ENCODE peak calls at places on chromosome 12, in six cellular contexts. One of them, this sample, is unnamed.

GRCh38 chr12:131074221-131075083 is 120.7 kb downstream of the ADGRD1 start:
- DNase-seq in tibial nerve: peak; percentile 83
- DNase-seq in esophagus squamous epithelium: no peak
- DNase-seq in heart left ventricle: peak; percentile 83
- DNase-seq in neuronal stem cell: no peak
- DNase-seq in stomach: peak; percentile 24
- DNase-seq in this sample: no peak

GRCh38 chr12:81252228-81252627 is 174.3 kb downstream of the ACSS3 start:
- DNase-seq in tibial nerve: no peak
- DNase-seq in esophagus squamous epithelium: no peak
- DNase-seq in heart left ventricle: no peak
- DNase-seq in neuronal stem cell: no peak
- DNase-seq in stomach: no peak
- DNase-seq in this sample: no peak

GRCh38 chr12:57454566-57455373 is at the start of gene INHBE:
- DNase-seq in tibial nerve: no peak
- DNase-seq in esophagus squamous epithelium: no peak
- DNase-seq in heart left ventricle: no peak
- DNase-seq in neuronal stem cell: peak; percentile 54
- DNase-seq in stomach: no peak
- DNase-seq in this sample: no peak

GRCh38 chr12:13504736-13505135 is 308.2 kb downstream of the EMP1 start:
- DNase-seq in tibial nerve: no peak
- DNase-seq in esophagus squamous epithelium: no peak
- DNase-seq in heart left ventricle: no peak
- DNase-seq in neuronal stem cell: no peak
- DNase-seq in stomach: no peak
- DNase-seq in this sample: no peak

GRCh38 chr12:58532855-58533608 is 387.3 kb downstream of the LRIG3 start:
- DNase-seq in tibial nerve: no peak
- DNase-seq in esophagus squamous epithelium: no peak
- DNase-seq in heart left ventricle: no peak
- DNase-seq in neuronal stem cell: no peak
- DNase-seq in stomach: no peak
- DNase-seq in this sample: no peak

GRCh38 chr12:106223485-106224391 is 24.1 kb downstream of the CKAP4 start:
- DNase-seq in tibial nerve: peak; percentile 68
- DNase-seq in esophagus squamous epithelium: no peak
- DNase-seq in heart left ventricle: peak; percentile 72
- DNase-seq in neuronal stem cell: peak; percentile 75
- DNase-seq in stomach: peak; percentile 76
- DNase-seq in this sample: peak; percentile 34

GRCh38 chr12:9118161-9118560 is 2.4 kb upstream of the A2M start:
- DNase-seq in tibial nerve: peak; percentile 11
- DNase-seq in esophagus squamous epithelium: no peak
- DNase-seq in heart left ventricle: no peak
- DNase-seq in neuronal stem cell: no peak
- DNase-seq in stomach: no peak
- DNase-seq in this sample: no peak

GRCh38 chr12:99911076-99911475 is 73.7 kb downstream of the ANKS1B start:
- DNase-seq in tibial nerve: peak; percentile 53
- DNase-seq in esophagus squamous epithelium: no peak
- DNase-seq in heart left ventricle: peak; percentile 16
- DNase-seq in neuronal stem cell: no peak
- DNase-seq in stomach: no peak
- DNase-seq in this sample: no peak

GRCh38 chr12:76236640-76237039 is 111.6 kb downstream of the BBS10 start:
- DNase-seq in tibial nerve: no peak
- DNase-seq in esophagus squamous epithelium: no peak
- DNase-seq in heart left ventricle: no peak
- DNase-seq in neuronal stem cell: no peak
- DNase-seq in stomach: no peak
- DNase-seq in this sample: no peak

GRCh38 chr12:68440068-68440581 is 108.0 kb upstream of the MDM1 start:
- DNase-seq in tibial nerve: no peak
- DNase-seq in esophagus squamous epithelium: no peak
- DNase-seq in heart left ventricle: no peak
- DNase-seq in neuronal stem cell: no peak
- DNase-seq in stomach: no peak
- DNase-seq in this sample: no peak

GRCh38 chr12:4762773-4763172 is 42.6 kb downstream of the GALNT8 start:
- DNase-seq in tibial nerve: no peak
- DNase-seq in esophagus squamous epithelium: no peak
- DNase-seq in heart left ventricle: no peak
- DNase-seq in neuronal stem cell: no peak
- DNase-seq in stomach: no peak
- DNase-seq in this sample: no peak

GRCh38 chr12:128903231-128903630 is 50.0 kb downstream of the GLT1D1 start:
- DNase-seq in tibial nerve: no peak
- DNase-seq in esophagus squamous epithelium: no peak
- DNase-seq in heart left ventricle: no peak
- DNase-seq in neuronal stem cell: no peak
- DNase-seq in stomach: no peak
- DNase-seq in this sample: no peak

GRCh38 chr12:54409267-54409666 is 9.8 kb downstream of the ITGA5 start:
- DNase-seq in tibial nerve: no peak
- DNase-seq in esophagus squamous epithelium: no peak
- DNase-seq in heart left ventricle: no peak
- DNase-seq in neuronal stem cell: no peak
- DNase-seq in stomach: no peak
- DNase-seq in this sample: no peak

GRCh38 chr12:6582196-6582595 is 14.1 kb upstream of the NOP2 start:
- DNase-seq in tibial nerve: no peak
- DNase-seq in esophagus squamous epithelium: no peak
- DNase-seq in heart left ventricle: no peak
- DNase-seq in neuronal stem cell: no peak
- DNase-seq in stomach: no peak
- DNase-seq in this sample: no peak

GRCh38 chr12:111529424-111530368 is 69.4 kb downstream of the ATXN2 start:
- DNase-seq in tibial nerve: no peak
- DNase-seq in esophagus squamous epithelium: no peak
- DNase-seq in heart left ventricle: peak; percentile 20
- DNase-seq in neuronal stem cell: peak; percentile 56
- DNase-seq in stomach: peak; percentile 29
- DNase-seq in this sample: peak; percentile 44

GRCh38 chr12:58804749-58805148 is 115.6 kb downstream of the LRIG3 start:
- DNase-seq in tibial nerve: no peak
- DNase-seq in esophagus squamous epithelium: no peak
- DNase-seq in heart left ventricle: no peak
- DNase-seq in neuronal stem cell: no peak
- DNase-seq in stomach: no peak
- DNase-seq in this sample: no peak

GRCh38 chr12:52186135-52186840 is 5.5 kb downstream of the KRT80 start:
- DNase-seq in tibial nerve: no peak
- DNase-seq in esophagus squamous epithelium: no peak
- DNase-seq in heart left ventricle: no peak
- DNase-seq in neuronal stem cell: no peak
- DNase-seq in stomach: no peak
- DNase-seq in this sample: no peak

GRCh38 chr12:93223440-93224426 is 154.0 kb upstream of the NUDT4 start:
- DNase-seq in tibial nerve: peak; percentile 20
- DNase-seq in esophagus squamous epithelium: no peak
- DNase-seq in heart left ventricle: no peak
- DNase-seq in neuronal stem cell: no peak
- DNase-seq in stomach: no peak
- DNase-seq in this sample: no peak

GRCh38 chr12:18723752-18724151 is 14.1 kb downstream of the PLCZ1 start:
- DNase-seq in tibial nerve: no peak
- DNase-seq in esophagus squamous epithelium: no peak
- DNase-seq in heart left ventricle: no peak
- DNase-seq in neuronal stem cell: no peak
- DNase-seq in stomach: no peak
- DNase-seq in this sample: no peak

GRCh38 chr12:65083581-65083980 is 37.5 kb downstream of the WIF1 start:
- DNase-seq in tibial nerve: no peak
- DNase-seq in esophagus squamous epithelium: no peak
- DNase-seq in heart left ventricle: no peak
- DNase-seq in neuronal stem cell: no peak
- DNase-seq in stomach: no peak
- DNase-seq in this sample: no peak

GRCh38 chr12:4037747-4038312 is 164.6 kb upstream of the PARP11 start:
- DNase-seq in tibial nerve: peak; percentile 87
- DNase-seq in esophagus squamous epithelium: no peak
- DNase-seq in heart left ventricle: no peak
- DNase-seq in neuronal stem cell: no peak
- DNase-seq in stomach: peak; percentile 35
- DNase-seq in this sample: no peak

GRCh38 chr12:50635356-50635755 is 128.5 kb upstream of the ATF1 start:
- DNase-seq in tibial nerve: no peak
- DNase-seq in esophagus squamous epithelium: no peak
- DNase-seq in heart left ventricle: no peak
- DNase-seq in neuronal stem cell: no peak
- DNase-seq in stomach: peak; percentile 38
- DNase-seq in this sample: no peak

GRCh38 chr12:111976860-111977259 is 36.1 kb downstream of the TMEM116 start:
- DNase-seq in tibial nerve: no peak
- DNase-seq in esophagus squamous epithelium: no peak
- DNase-seq in heart left ventricle: no peak
- DNase-seq in neuronal stem cell: no peak
- DNase-seq in stomach: no peak
- DNase-seq in this sample: no peak

GRCh38 chr12:19171731-19172130 is 42.2 kb downstream of the PLEKHA5 start:
- DNase-seq in tibial nerve: no peak
- DNase-seq in esophagus squamous epithelium: no peak
- DNase-seq in heart left ventricle: no peak
- DNase-seq in neuronal stem cell: no peak
- DNase-seq in stomach: no peak
- DNase-seq in this sample: no peak

GRCh38 chr12:57603758-57604453 is 718 bp upstream of the DTX3 start:
- DNase-seq in tibial nerve: peak; percentile 60
- DNase-seq in esophagus squamous epithelium: no peak
- DNase-seq in heart left ventricle: peak; percentile 79
- DNase-seq in neuronal stem cell: no peak
- DNase-seq in stomach: no peak
- DNase-seq in this sample: no peak

DNA sequence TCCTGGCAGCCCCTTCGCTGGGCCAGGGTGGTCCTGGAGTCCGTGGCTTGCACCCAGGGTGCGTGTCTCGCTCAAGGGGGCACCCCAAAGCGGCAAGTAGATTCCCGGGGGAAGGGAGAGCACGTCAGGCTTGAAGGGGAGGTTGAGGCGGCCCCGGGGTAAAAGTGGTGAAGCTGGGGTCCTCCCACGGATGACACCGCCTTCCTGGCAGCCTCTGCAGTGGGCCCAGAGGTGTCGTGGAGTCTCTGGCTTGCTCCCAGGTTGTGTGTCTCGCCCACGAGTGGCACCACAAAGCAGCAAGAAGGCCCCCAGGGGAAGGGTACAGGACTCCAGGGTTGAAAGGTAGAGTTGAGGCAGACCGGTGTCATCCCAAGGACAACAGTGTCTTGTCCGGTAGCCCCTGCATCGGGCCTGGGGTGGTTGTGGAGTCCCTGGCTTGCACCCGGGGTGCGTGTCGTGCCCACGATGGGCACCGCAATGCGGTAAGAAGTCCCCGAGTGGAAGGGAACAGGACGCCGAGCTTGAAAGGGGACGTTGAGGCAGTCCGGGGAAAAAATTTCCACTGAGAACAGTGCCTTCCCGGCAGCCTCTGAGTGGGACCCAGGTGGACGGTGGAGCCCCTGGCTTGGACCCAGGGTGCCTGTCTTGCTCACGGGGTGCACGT is 158.0 kb upstream of the ALG10B start:
- DNase-seq in tibial nerve: no peak
- DNase-seq in esophagus squamous epithelium: no peak
- DNase-seq in heart left ventricle: no peak
- DNase-seq in neuronal stem cell: no peak
- DNase-seq in stomach: no peak
- DNase-seq in this sample: no peak
- H3K9me3 ChIP-seq in tibial nerve: no peaks in the 10 kb centered on the region
- H3K9me3 ChIP-seq in esophagus squamous epithelium: no peaks in the 10 kb centered on the region
- H3K9me3 ChIP-seq in heart left ventricle: no peaks in the 10 kb centered on the region
- H3K9me3 ChIP-seq in neuronal stem cell: peaks cover 76% of the 10 kb centered on the region
- H3K9me3 ChIP-seq in stomach: no peaks in the 10 kb centered on the region
- H3K9me3 ChIP-seq in this sample: no peaks in the 10 kb centered on the region

DNA sequence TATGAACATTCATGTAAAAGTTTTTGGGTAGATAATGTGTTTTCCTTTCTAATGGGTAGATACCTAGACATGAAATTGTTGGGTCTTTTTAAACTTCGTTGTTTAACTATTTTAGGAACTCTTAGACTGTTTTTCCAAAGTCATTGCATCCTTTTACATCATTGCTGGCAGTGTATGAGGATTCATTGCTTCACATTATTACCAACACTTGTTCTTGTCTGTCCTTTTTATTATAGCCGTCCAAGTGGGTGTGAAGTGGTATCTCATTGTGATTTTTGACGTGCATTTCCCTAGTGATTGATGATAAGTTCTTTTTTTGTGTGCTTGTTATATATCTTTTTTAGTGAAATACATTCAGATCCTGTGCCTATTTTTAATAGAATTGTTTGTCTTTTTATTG is 39.4 kb downstream of the USP15 start:
- DNase-seq in tibial nerve: no peak
- DNase-seq in esophagus squamous epithelium: no peak
- DNase-seq in heart left ventricle: no peak
- DNase-seq in neuronal stem cell: no peak
- DNase-seq in stomach: no peak
- DNase-seq in this sample: no peak
- H3K9me3 ChIP-seq in tibial nerve: peaks cover 3% of the 10 kb centered on the region
- H3K9me3 ChIP-seq in esophagus squamous epithelium: peaks cover 4% of the 10 kb centered on the region
- H3K9me3 ChIP-seq in heart left ventricle: peaks cover 25% of the 10 kb centered on the region
- H3K9me3 ChIP-seq in neuronal stem cell: peaks cover 3% of the 10 kb centered on the region
- H3K9me3 ChIP-seq in stomach: no peaks in the 10 kb centered on the region
- H3K9me3 ChIP-seq in this sample: no peaks in the 10 kb centered on the region

DNA sequence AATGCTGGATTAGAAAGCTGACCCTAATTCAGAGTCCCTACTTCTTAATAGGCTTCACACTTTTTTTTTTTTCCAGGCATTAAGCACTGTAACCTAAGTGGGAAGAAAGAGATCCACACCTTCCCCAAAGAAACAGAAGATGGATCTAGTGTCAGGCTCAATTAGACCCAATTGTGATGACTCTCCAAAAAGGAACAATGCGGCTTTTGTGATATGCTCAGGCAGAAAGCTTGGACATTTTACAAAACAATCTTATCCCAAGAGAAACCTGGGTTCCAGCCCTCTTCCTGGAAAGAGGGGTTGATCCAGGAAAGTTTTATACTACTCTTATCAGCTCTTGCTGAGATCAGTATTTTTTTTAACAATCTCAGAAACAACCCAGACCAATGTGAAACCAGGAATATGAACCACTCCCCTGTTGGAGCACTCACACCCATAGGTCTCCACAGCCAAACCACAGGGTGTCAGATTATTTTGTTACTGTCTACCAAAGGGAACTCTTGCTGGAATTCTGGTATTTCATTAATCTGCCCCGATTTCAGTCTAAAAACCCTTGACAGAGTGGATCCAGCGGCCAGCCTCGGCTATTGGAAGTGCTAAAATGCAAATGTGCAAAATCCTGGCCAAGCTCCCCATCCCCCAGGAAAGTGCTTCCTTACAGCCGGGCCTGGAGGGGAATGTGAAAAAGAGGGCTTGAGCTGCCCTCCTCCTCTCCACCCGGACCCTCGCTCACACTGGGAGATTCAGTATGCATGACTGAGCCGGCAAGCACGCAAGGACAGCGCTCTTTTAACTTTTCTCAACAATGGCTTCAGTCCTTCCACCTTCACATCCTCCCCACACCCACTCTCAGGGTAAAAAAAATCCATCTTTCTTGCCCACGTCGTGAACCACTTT is 4.0 kb downstream of the FBXL14 start:
- DNase-seq in tibial nerve: peak; percentile 45
- DNase-seq in esophagus squamous epithelium: no peak
- DNase-seq in heart left ventricle: no peak
- DNase-seq in neuronal stem cell: peak; percentile 84
- DNase-seq in stomach: no peak
- DNase-seq in this sample: no peak
- H3K9me3 ChIP-seq in tibial nerve: no peaks in the 10 kb centered on the region
- H3K9me3 ChIP-seq in esophagus squamous epithelium: no peaks in the 10 kb centered on the region
- H3K9me3 ChIP-seq in heart left ventricle: no peaks in the 10 kb centered on the region
- H3K9me3 ChIP-seq in neuronal stem cell: no peaks in the 10 kb centered on the region
- H3K9me3 ChIP-seq in stomach: no peaks in the 10 kb centered on the region
- H3K9me3 ChIP-seq in this sample: no peaks in the 10 kb centered on the region

GRCh38 chr12:71766202-71766601 is 11.5 kb downstream of the RAB21 start:
- DNase-seq in tibial nerve: no peak
- DNase-seq in esophagus squamous epithelium: no peak
- DNase-seq in heart left ventricle: no peak
- DNase-seq in neuronal stem cell: no peak
- DNase-seq in stomach: no peak
- DNase-seq in this sample: no peak
- H3K9me3 ChIP-seq in tibial nerve: no peaks in the 10 kb centered on the region
- H3K9me3 ChIP-seq in esophagus squamous epithelium: no peaks in the 10 kb centered on the region
- H3K9me3 ChIP-seq in heart left ventricle: peaks cover 5% of the 10 kb centered on the region
- H3K9me3 ChIP-seq in neuronal stem cell: no peaks in the 10 kb centered on the region
- H3K9me3 ChIP-seq in stomach: no peaks in the 10 kb centered on the region
- H3K9me3 ChIP-seq in this sample: no peaks in the 10 kb centered on the region

This sample was measured in T-helper 17 cell.